ENCODE peak calls at places on chromosome 9, in five cellular contexts. F is IMR-90, L is SK-N-SH, T is GM12878, G is K562. U is an unnamed sample.
A peak's percentile ranks its signal among the peaks of the same experiment; 100 is the strongest.

GRCh38 chr9:69389437-69389995 is 64.5 kb downstream of the ENTREP1 start:
- DNase-seq in F (no peak), T (no peak), G (no peak), L (no peak), U (no peak)

GRCh38 chr9:123425261-123425821 is 69.3 kb downstream of the CRB2 start:
- DNase-seq in F (no peak), G (no peak), L (no peak), T (no peak), U (no peak)

GRCh38 chr9:70257512-70257911 is 1.3 kb upstream of the SMC5 start:
- DNase-seq in F (no peak), T (no peak), G (no peak), L (no peak), U (no peak)

GRCh38 chr9:115972362-115972761 is 181.2 kb upstream of the PAPPA start:
- DNase-seq in G (no peak), F (peak; percentile 55), L (no peak), T (no peak), U (peak; percentile 64)

GRCh38 chr9:131701789-131702337 is 38.0 kb downstream of the RAPGEF1 start:
- DNase-seq in T (no peak), F (peak; percentile 49), L (no peak), G (no peak), U (no peak)

GRCh38 chr9:68584110-68585033 is 43.7 kb upstream of the TMEM252 start:
- DNase-seq in T (peak; percentile 58), F (peak; percentile 84), G (peak; percentile 81), L (peak; percentile 80), U (peak; percentile 88)

GRCh38 chr9:76537150-76537646 is 78.2 kb downstream of the GCNT1 start:
- DNase-seq in L (no peak), T (no peak), F (no peak), G (no peak), U (no peak)

GRCh38 chr9:5438301-5439162 is 807 bp upstream of the PLGRKT start:
- DNase-seq in L (no peak), T (peak; percentile 89), F (peak; percentile 56), G (no peak), U (peak; percentile 37)

GRCh38 chr9:120921751-120922181 is 4.8 kb downstream of the TRAF1 start:
- DNase-seq in F (no peak), L (peak; percentile 74), T (no peak), G (no peak), U (no peak)

GRCh38 chr9:37408933-37409710 is 13.4 kb upstream of the GRHPR start:
- DNase-seq in L (no peak), T (peak; percentile 100), G (no peak), F (no peak), U (no peak)

GRCh38 chr9:95282332-95282731 is 35.2 kb downstream of the FANCC start:
- DNase-seq in G (no peak), T (no peak), F (no peak), L (no peak), U (no peak)

GRCh38 chr9:37027582-37028424 is 6.3 kb downstream of the PAX5 start:
- DNase-seq in L (peak; percentile 99), G (peak; percentile 99), F (peak; percentile 81), T (peak; percentile 85), U (peak; percentile 100)

GRCh38 chr9:123282343-123283047 is 14.1 kb upstream of the STRBP start:
- DNase-seq in G (no peak), L (no peak), T (no peak), F (no peak), U (peak; percentile 37)

GRCh38 chr9:34454571-34455065 is 3.8 kb downstream of the FAM219A start:
- DNase-seq in G (no peak), F (peak; percentile 67), L (peak; percentile 34), T (no peak), U (peak; percentile 67)
- TF ChIP-seq RCOR1 in G (no peak), F (no peak), L (no peak), T (no peak), U (no peak)

DNA sequence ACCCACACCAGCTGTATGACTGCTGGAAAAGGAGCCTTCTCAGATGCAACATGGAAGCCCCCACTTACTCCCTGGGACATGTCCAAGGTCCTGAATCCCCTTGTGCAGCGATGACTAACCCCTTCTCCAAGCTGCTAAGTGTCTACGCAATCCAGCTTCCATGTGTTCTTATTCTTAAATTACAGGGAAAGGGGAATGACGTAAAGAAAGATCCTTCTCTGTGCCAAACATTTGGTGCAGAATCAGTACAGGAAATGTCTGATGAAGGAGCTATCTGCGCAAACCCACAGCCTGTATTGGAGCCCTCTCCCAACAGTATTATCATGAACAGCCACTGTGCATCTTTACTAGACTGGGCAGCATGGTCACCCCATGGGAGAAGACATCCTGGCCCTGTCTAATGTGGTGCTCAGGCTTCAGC is 183.2 kb downstream of the FRMD3 start:
- DNase-seq in G (no peak), T (no peak), L (no peak), F (peak; percentile 6), U (no peak)
- TF ChIP-seq RCOR1 in G (no peak), T (no peak), L (no peak), F (no peak), U (no peak)

GRCh38 chr9:89431930-89432725 is 65.8 kb downstream of the SEMA4D start:
- DNase-seq in L (no peak), T (no peak), F (no peak), G (no peak), U (no peak)

GRCh38 chr9:89434636-89435314 is 63.1 kb downstream of the SEMA4D start:
- DNase-seq in G (no peak), T (no peak), F (no peak), L (no peak), U (no peak)

GRCh38 chr9:89430995-89431394 is 66.9 kb downstream of the SEMA4D start:
- DNase-seq in F (no peak), G (no peak), L (no peak), T (no peak), U (no peak)

GRCh38 chr9:89433826-89434225 is 64.1 kb downstream of the SEMA4D start:
- DNase-seq in T (no peak), L (no peak), G (no peak), F (peak; percentile 76), U (no peak)

DNA sequence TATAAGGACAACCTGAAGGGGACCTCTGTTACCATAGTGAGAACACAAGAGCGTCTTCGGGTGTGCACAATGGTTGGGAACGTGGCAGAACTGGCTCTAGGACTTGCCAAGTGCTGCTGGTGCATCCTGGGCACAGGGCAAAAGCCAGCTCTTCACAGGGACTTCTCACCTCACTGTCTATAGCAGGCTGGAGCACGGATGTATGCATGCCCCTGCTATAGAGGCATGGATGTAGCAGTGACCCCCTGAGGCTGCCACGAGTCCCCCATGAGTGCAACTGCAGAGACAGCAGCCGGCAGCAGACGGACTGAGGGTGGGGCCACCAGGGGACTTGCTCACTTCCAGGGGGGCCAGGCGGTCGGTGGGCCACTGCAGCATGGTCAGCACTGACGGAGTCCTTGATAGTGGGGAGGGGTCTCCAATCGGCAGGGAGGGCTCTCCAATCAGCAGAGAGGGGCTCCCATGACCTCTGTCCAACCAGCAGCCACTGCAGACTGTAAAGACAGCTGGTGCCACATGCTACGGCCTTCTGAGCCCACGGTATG is 64.9 kb downstream of the SEMA4D start:
- DNase-seq in L (no peak), F (no peak), G (no peak), T (no peak), U (no peak)
- TF ChIP-seq RCOR1 in L (no peak), F (no peak), G (no peak), T (no peak), U (no peak)

GRCh38 chr9:4318741-4319140 is 18.9 kb upstream of the GLIS3 start:
- DNase-seq in L (no peak), G (no peak), T (no peak), F (no peak), U (no peak)
- TF ChIP-seq RCOR1 in L (no peak), G (no peak), T (no peak), F (no peak), U (no peak)

DNA sequence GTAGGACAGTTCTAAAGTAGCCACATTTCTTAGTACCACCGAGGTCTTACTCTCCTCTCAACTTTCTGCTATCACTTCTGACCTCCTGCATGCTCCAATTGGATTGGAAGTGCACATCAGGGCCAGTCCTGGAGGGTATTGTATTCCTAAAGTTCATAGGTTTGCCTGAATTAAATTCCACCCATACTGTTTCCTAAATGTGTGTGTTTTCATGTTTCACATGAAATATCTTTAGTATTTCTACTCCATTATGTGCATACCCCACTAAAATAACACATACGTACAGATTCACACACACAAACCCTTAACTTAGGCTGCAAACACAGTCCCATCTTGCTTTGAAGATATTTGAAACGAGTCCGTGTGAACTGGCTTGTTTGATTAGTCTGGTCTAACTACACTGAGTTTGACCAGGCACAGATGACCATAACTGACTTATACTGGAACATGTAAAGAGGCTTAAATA is 24.8 kb downstream of the ALDH1A1 start:
- DNase-seq in L (no peak), F (no peak), T (no peak), G (no peak), U (no peak)
- TF ChIP-seq RCOR1 in L (no peak), F (no peak), T (no peak), G (no peak), U (no peak)

DNA sequence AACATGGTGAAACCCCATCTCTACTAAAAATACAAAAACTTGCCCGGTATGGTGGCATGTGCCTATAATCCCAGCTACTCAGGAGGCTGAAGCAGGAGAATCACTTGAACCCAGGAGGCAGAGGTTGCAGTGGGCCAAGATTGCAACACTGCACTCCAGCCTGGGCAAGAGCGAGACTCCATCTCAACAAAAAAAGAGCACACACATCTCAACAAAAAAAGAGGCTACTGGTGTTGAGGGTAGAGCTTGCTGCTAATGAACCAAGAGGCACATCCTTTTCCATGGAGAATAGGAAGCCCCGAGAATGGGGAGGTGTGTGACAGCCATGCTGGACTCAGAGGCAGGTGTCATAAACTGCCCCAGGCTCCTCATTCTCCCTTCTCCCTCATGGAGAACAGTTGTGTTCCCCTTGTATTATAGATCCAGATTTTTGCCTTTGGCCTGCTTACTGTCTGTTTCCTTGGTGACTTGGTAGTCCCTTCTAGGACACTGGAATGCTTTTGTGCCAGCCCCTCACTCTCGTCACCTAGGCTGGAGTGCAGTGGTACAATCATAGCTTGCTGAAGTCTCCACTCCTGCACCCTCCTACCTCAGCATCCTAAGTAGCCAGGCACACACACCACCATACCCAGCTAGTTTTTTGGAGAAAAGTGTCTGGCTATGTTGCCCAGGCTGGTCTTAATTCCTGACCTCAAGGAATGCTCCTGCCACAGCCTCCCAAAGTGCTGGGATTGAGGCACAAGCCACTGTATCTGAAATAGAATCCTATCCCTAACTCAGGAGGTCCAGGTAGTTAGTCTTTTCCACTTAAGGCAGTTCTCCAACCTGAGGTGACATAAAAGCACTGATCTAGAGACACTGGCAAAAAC is 5.1 kb downstream of the RPL12 start:
- DNase-seq in F (no peak), T (no peak), L (no peak), G (peak; percentile 43), U (peak; percentile 48)
- TF ChIP-seq RCOR1 in F (no peak), T (no peak), L (no peak), G (no peak), U (no peak)

DNA sequence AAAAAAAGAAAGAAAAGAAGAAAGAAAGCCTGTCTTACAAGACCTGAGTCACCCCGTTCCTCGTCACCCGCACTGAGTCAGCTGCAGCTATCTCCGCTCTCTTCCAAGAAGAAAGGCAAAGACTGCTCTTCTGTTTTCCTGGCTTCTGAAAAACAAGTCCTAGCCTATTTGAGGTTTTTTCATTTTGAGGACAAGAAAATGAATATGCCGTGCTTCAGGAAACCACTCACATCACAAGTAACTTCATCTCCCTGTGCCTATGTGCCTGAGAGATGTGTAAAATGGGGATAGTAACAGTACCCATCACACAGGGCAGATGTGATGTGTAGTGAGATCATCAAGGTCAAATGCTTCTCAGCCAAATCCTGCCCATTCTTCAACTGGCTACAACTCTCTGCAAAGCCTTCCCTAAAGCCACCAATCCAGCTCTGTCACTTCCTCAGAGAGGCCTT is 78.4 kb downstream of the GLDC start:
- DNase-seq in G (peak; percentile 9), L (no peak), T (no peak), F (peak; percentile 97), U (peak; percentile 79)
- TF ChIP-seq RCOR1 in G (no peak), L (no peak), T (no peak), F (no peak), U (no peak)